ENCODE peak calls at places on chromosomes 4 and X, in ten cellular contexts. One of them, this sample, is unnamed.
A peak's percentile ranks its signal among the peaks of the same experiment; 100 is the strongest.

GRCh38 chr4:177117256-177117655 is 192.4 kb upstream of the NEIL3 start:
- DNase-seq in A549: no peak
- DNase-seq in K562: no peak
- DNase-seq in sigmoid colon: no peak
- DNase-seq in transverse colon: no peak
- DNase-seq in GM12878: no peak
- DNase-seq in tibial nerve: no peak
- DNase-seq in stomach: no peak
- DNase-seq in upper lobe of left lung: no peak
- DNase-seq in ovary: no peak
- DNase-seq in this sample: no peak

GRCh38 chr4:6332042-6332668 is 62.5 kb downstream of the WFS1 start:
- DNase-seq in A549: peak; percentile 13
- DNase-seq in K562: peak; percentile 70
- DNase-seq in sigmoid colon: no peak
- DNase-seq in transverse colon: peak; percentile 25
- DNase-seq in GM12878: no peak
- DNase-seq in tibial nerve: no peak
- DNase-seq in stomach: peak; percentile 54
- DNase-seq in upper lobe of left lung: no peak
- DNase-seq in ovary: no peak
- DNase-seq in this sample: no peak

GRCh38 chr4:119632216-119632615 is 3.6 kb upstream of the PDE5A start:
- DNase-seq in A549: no peak
- DNase-seq in K562: no peak
- DNase-seq in sigmoid colon: no peak
- DNase-seq in transverse colon: no peak
- DNase-seq in GM12878: no peak
- DNase-seq in tibial nerve: no peak
- DNase-seq in stomach: no peak
- DNase-seq in upper lobe of left lung: no peak
- DNase-seq in ovary: no peak
- DNase-seq in this sample: no peak

GRCh38 chrX:48999030-48999429 is 3.0 kb downstream of the GRIPAP1 start:
- DNase-seq in A549: no peak
- DNase-seq in K562: no peak
- DNase-seq in sigmoid colon: no peak
- DNase-seq in transverse colon: no peak
- DNase-seq in GM12878: no peak
- DNase-seq in tibial nerve: no peak
- DNase-seq in stomach: no peak
- DNase-seq in upper lobe of left lung: no peak
- DNase-seq in ovary: no peak
- DNase-seq in this sample: no peak

GRCh38 chr4:124121511-124121934 is 591.0 kb downstream of the ANKRD50 start:
- DNase-seq in A549: no peak
- DNase-seq in K562: no peak
- DNase-seq in sigmoid colon: no peak
- DNase-seq in transverse colon: no peak
- DNase-seq in GM12878: no peak
- DNase-seq in tibial nerve: no peak
- DNase-seq in stomach: no peak
- DNase-seq in upper lobe of left lung: no peak
- DNase-seq in ovary: no peak
- DNase-seq in this sample: no peak

GRCh38 chr4:176789955-176790354 is 2.8 kb downstream of the VEGFC start:
- DNase-seq in A549: no peak
- DNase-seq in K562: peak; percentile 15
- DNase-seq in sigmoid colon: no peak
- DNase-seq in transverse colon: no peak
- DNase-seq in GM12878: no peak
- DNase-seq in tibial nerve: no peak
- DNase-seq in stomach: no peak
- DNase-seq in upper lobe of left lung: no peak
- DNase-seq in ovary: no peak
- DNase-seq in this sample: no peak

GRCh38 chr4:82792912-82793649 is 5.5 kb downstream of the SCD5 start:
- DNase-seq in A549: no peak
- DNase-seq in K562: no peak
- DNase-seq in sigmoid colon: no peak
- DNase-seq in transverse colon: no peak
- DNase-seq in GM12878: no peak
- DNase-seq in tibial nerve: no peak
- DNase-seq in stomach: no peak
- DNase-seq in upper lobe of left lung: no peak
- DNase-seq in ovary: no peak
- DNase-seq in this sample: no peak

GRCh38 chrX:141760761-141761160 is 62.2 kb upstream of the SPANXD start:
- DNase-seq in A549: no peak
- DNase-seq in K562: no peak
- DNase-seq in sigmoid colon: no peak
- DNase-seq in transverse colon: no peak
- DNase-seq in GM12878: no peak
- DNase-seq in tibial nerve: no peak
- DNase-seq in stomach: no peak
- DNase-seq in upper lobe of left lung: no peak
- DNase-seq in ovary: no peak
- DNase-seq in this sample: no peak

DNA sequence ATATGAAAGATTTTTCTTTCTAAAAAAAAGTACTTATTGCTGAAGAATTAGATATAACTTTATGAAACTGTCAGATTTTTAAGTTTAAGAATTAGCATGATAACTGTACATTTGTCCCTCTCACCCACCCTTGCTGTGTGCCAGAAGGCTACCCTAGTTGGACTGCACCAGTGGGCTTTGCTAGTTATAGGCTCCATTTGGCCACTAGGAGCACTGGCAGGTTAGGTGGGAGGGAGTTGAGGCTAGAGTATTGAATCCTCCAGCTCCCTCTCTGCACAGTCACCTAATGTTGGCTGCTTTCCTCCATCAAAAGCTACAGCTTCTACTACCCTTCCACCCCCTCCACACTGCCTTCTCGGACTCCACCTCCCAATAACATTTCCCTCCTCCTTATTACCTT is 84.2 kb downstream of the TASL start:
- DNase-seq in A549: no peak
- DNase-seq in K562: no peak
- DNase-seq in sigmoid colon: no peak
- DNase-seq in transverse colon: no peak
- DNase-seq in GM12878: no peak
- DNase-seq in tibial nerve: no peak
- DNase-seq in stomach: no peak
- DNase-seq in upper lobe of left lung: no peak
- DNase-seq in ovary: no peak
- DNase-seq in this sample: no peak
- TF ChIP-seq CTCF in A549: no peak
- TF ChIP-seq CTCF in K562: no peak
- TF ChIP-seq CTCF in sigmoid colon: no peak
- TF ChIP-seq CTCF in transverse colon: no peak
- TF ChIP-seq CTCF in GM12878: no peak
- TF ChIP-seq CTCF in tibial nerve: no peak
- TF ChIP-seq CTCF in stomach: no peak
- TF ChIP-seq CTCF in upper lobe of left lung: no peak
- TF ChIP-seq CTCF in ovary: no peak
- TF ChIP-seq CTCF in this sample: no peak

GRCh38 chr4:2583092-2583491 is 46.6 kb downstream of the FAM193A start:
- DNase-seq in A549: no peak
- DNase-seq in K562: no peak
- DNase-seq in sigmoid colon: peak; percentile 39
- DNase-seq in transverse colon: no peak
- DNase-seq in GM12878: no peak
- DNase-seq in tibial nerve: no peak
- DNase-seq in stomach: no peak
- DNase-seq in upper lobe of left lung: no peak
- DNase-seq in ovary: no peak
- DNase-seq in this sample: no peak

GRCh38 chr4:2587215-2587823 is 50.9 kb downstream of the FAM193A start:
- DNase-seq in A549: no peak
- DNase-seq in K562: no peak
- DNase-seq in sigmoid colon: no peak
- DNase-seq in transverse colon: no peak
- DNase-seq in GM12878: no peak
- DNase-seq in tibial nerve: no peak
- DNase-seq in stomach: no peak
- DNase-seq in upper lobe of left lung: no peak
- DNase-seq in ovary: no peak
- DNase-seq in this sample: no peak

GRCh38 chr4:2588259-2588658 is 51.8 kb downstream of the FAM193A start:
- DNase-seq in A549: no peak
- DNase-seq in K562: no peak
- DNase-seq in sigmoid colon: no peak
- DNase-seq in transverse colon: no peak
- DNase-seq in GM12878: no peak
- DNase-seq in tibial nerve: no peak
- DNase-seq in stomach: no peak
- DNase-seq in upper lobe of left lung: no peak
- DNase-seq in ovary: no peak
- DNase-seq in this sample: no peak

GRCh38 chr4:2583517-2583916 is 47.1 kb downstream of the FAM193A start:
- DNase-seq in A549: no peak
- DNase-seq in K562: no peak
- DNase-seq in sigmoid colon: peak; percentile 56
- DNase-seq in transverse colon: no peak
- DNase-seq in GM12878: no peak
- DNase-seq in tibial nerve: no peak
- DNase-seq in stomach: no peak
- DNase-seq in upper lobe of left lung: peak; percentile 54
- DNase-seq in ovary: no peak
- DNase-seq in this sample: no peak

DNA sequence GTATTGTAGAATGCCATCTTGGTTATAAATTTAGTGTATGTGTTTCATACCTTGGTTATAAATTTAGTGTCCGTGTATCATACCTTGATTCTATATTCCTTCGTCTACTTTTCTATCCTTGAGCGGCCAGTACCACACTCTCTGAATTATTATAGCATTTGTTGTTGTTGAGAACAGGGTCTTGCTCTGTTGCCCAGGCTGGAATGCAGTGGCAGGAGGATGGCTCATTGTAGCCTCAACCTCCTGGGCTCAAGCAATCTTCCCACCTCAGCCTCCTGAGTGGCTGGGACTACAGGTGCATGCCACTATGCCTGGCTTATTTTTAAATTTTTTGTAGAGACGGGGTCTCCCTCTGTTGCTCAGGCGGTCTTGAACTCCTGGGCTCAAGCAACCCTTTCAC is 50.1 kb downstream of the FAM193A start:
- DNase-seq in A549: no peak
- DNase-seq in K562: no peak
- DNase-seq in sigmoid colon: no peak
- DNase-seq in transverse colon: no peak
- DNase-seq in GM12878: no peak
- DNase-seq in tibial nerve: no peak
- DNase-seq in stomach: no peak
- DNase-seq in upper lobe of left lung: no peak
- DNase-seq in ovary: no peak
- DNase-seq in this sample: no peak
- H3K4me1 ChIP-seq in A549: peaks cover 17% of the 10 kb centered on the region
- H3K4me1 ChIP-seq in K562: peaks cover 14% of the 10 kb centered on the region
- H3K4me1 ChIP-seq in sigmoid colon: peaks cover 63% of the 10 kb centered on the region
- H3K4me1 ChIP-seq in transverse colon: peaks cover 41% of the 10 kb centered on the region
- H3K4me1 ChIP-seq in GM12878: peaks cover 32% of the 10 kb centered on the region
- H3K4me1 ChIP-seq in tibial nerve: peaks cover 67% of the 10 kb centered on the region
- H3K4me1 ChIP-seq in stomach: peaks cover 83% of the 10 kb centered on the region
- H3K4me1 ChIP-seq in upper lobe of left lung: peaks cover 52% of the 10 kb centered on the region
- H3K4me1 ChIP-seq in ovary: peaks cover 30% of the 10 kb centered on the region
- H3K4me1 ChIP-seq in this sample: peaks cover 43% of the 10 kb centered on the region

DNA sequence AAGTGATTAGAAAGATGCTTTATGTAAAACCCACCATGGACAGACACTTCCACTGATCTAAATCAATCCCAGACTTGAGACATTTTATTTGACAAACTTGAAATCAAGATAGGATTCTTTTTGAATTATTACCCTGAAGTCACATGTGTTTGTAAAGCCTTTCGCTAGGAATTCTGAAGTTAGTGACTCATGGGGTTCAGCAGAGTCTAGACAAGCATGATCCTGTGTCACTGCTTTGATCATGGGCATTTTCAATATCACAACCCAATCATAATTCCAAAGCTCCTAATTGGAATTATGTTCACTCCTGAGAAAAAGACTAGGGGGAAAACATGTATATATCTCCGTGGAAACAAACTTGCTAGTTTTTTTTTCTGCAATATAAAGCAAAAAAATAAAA is 67.5 kb upstream of the BMP3 start:
- DNase-seq in A549: no peak
- DNase-seq in K562: no peak
- DNase-seq in sigmoid colon: no peak
- DNase-seq in transverse colon: no peak
- DNase-seq in GM12878: no peak
- DNase-seq in tibial nerve: no peak
- DNase-seq in stomach: no peak
- DNase-seq in upper lobe of left lung: no peak
- DNase-seq in ovary: no peak
- DNase-seq in this sample: no peak
- TF ChIP-seq EP300 in A549: no peak
- TF ChIP-seq EP300 in K562: no peak
- TF ChIP-seq EP300 in sigmoid colon: no peak
- TF ChIP-seq EP300 in transverse colon: no peak
- TF ChIP-seq EP300 in GM12878: no peak
- TF ChIP-seq EP300 in tibial nerve: no peak
- TF ChIP-seq EP300 in stomach: no peak
- TF ChIP-seq EP300 in upper lobe of left lung: no peak
- TF ChIP-seq EP300 in ovary: no peak
- TF ChIP-seq EP300 in this sample: no peak

GRCh38 chr4:23853986-23854385 is 35.9 kb downstream of the PPARGC1A start:
- DNase-seq in A549: no peak
- DNase-seq in K562: no peak
- DNase-seq in sigmoid colon: no peak
- DNase-seq in transverse colon: no peak
- DNase-seq in GM12878: no peak
- DNase-seq in tibial nerve: no peak
- DNase-seq in stomach: no peak
- DNase-seq in upper lobe of left lung: no peak
- DNase-seq in ovary: no peak
- DNase-seq in this sample: no peak

GRCh38 chr4:23855912-23856605 is 33.8 kb downstream of the PPARGC1A start:
- DNase-seq in A549: no peak
- DNase-seq in K562: no peak
- DNase-seq in sigmoid colon: no peak
- DNase-seq in transverse colon: no peak
- DNase-seq in GM12878: no peak
- DNase-seq in tibial nerve: no peak
- DNase-seq in stomach: no peak
- DNase-seq in upper lobe of left lung: no peak
- DNase-seq in ovary: no peak
- DNase-seq in this sample: no peak

GRCh38 chr4:23861897-23862296 is 27.9 kb downstream of the PPARGC1A start:
- DNase-seq in A549: no peak
- DNase-seq in K562: no peak
- DNase-seq in sigmoid colon: no peak
- DNase-seq in transverse colon: no peak
- DNase-seq in GM12878: no peak
- DNase-seq in tibial nerve: no peak
- DNase-seq in stomach: no peak
- DNase-seq in upper lobe of left lung: no peak
- DNase-seq in ovary: no peak
- DNase-seq in this sample: no peak

GRCh38 chr4:23856630-23857029 is 33.2 kb downstream of the PPARGC1A start:
- DNase-seq in A549: no peak
- DNase-seq in K562: no peak
- DNase-seq in sigmoid colon: no peak
- DNase-seq in transverse colon: peak; percentile 86
- DNase-seq in GM12878: no peak
- DNase-seq in tibial nerve: no peak
- DNase-seq in stomach: peak; percentile 92
- DNase-seq in upper lobe of left lung: peak; percentile 58
- DNase-seq in ovary: peak; percentile 20
- DNase-seq in this sample: no peak

GRCh38 chr4:23857353-23857752 is 32.5 kb downstream of the PPARGC1A start:
- DNase-seq in A549: no peak
- DNase-seq in K562: no peak
- DNase-seq in sigmoid colon: no peak
- DNase-seq in transverse colon: no peak
- DNase-seq in GM12878: no peak
- DNase-seq in tibial nerve: no peak
- DNase-seq in stomach: no peak
- DNase-seq in upper lobe of left lung: no peak
- DNase-seq in ovary: no peak
- DNase-seq in this sample: no peak
- TF ChIP-seq CTCF in A549: no peak
- TF ChIP-seq CTCF in K562: no peak
- TF ChIP-seq CTCF in sigmoid colon: peak; percentile 24
- TF ChIP-seq CTCF in transverse colon: no peak
- TF ChIP-seq CTCF in GM12878: no peak
- TF ChIP-seq CTCF in tibial nerve: no peak
- TF ChIP-seq CTCF in stomach: no peak
- TF ChIP-seq CTCF in upper lobe of left lung: peak; percentile 11
- TF ChIP-seq CTCF in ovary: no peak
- TF ChIP-seq CTCF in this sample: peak; percentile 7